ENCODE peak calls at places on chromosome 14, in six cellular contexts. P is left colon, Y is endothelial cell of umbilical vein, H is neural progenitor cell, W is GDM1, S is SK-N-DZ. E is an unnamed sample.
A peak's percentile ranks its signal among the peaks of the same experiment; 100 is the strongest.

GRCh38 chr14:65788876-65789859 is 376.6 kb downstream of the FUT8 start:
- DNase-seq in P (no peak), Y (no peak), H (no peak), W (no peak), S (peak; percentile 58), E (no peak)

GRCh38 chr14:52922656-52923055 is 28.2 kb downstream of the FERMT2 start:
- DNase-seq in P (no peak), Y (peak; percentile 37), H (no peak), W (no peak), S (no peak), E (no peak)

GRCh38 chr14:50383618-50384225 is 13.0 kb downstream of the CDKL1 start:
- DNase-seq in P (no peak), Y (no peak), H (peak; percentile 60), W (no peak), S (no peak), E (no peak)

GRCh38 chr14:54565236-54566151 is 1.4 kb upstream of the SAMD4A start:
- DNase-seq in P (peak; percentile 95), Y (peak; percentile 94), H (peak; percentile 88), W (peak; percentile 40), S (peak; percentile 11), E (no peak)

GRCh38 chr14:63563370-63564026 is 20.3 kb upstream of the PPP2R5E start:
- DNase-seq in P (no peak), Y (peak; percentile 44), H (no peak), W (no peak), S (no peak), E (no peak)

GRCh38 chr14:100539766-100540140 is 47.5 kb downstream of the BEGAIN start:
- DNase-seq in P (peak; percentile 23), Y (no peak), H (no peak), W (no peak), S (no peak), E (no peak)

GRCh38 chr14:54173782-54174181 is 217.2 kb upstream of the BMP4 start:
- DNase-seq in P (no peak), Y (peak; percentile 75), H (no peak), W (no peak), S (no peak), E (no peak)

GRCh38 chr14:63891148-63891964 is 38.6 kb downstream of the SYNE2 start:
- DNase-seq in P (no peak), Y (peak; percentile 73), H (peak; percentile 36), W (no peak), S (peak; percentile 43), E (no peak)

GRCh38 chr14:74619672-74620131 is 7.7 kb upstream of the LTBP2 start:
- DNase-seq in P (peak; percentile 57), Y (peak; percentile 87), H (no peak), W (no peak), S (no peak), E (no peak)

GRCh38 chr14:70919774-70920173 is 12.5 kb downstream of the PCNX1 start:
- DNase-seq in P (no peak), Y (peak; percentile 89), H (no peak), W (peak; percentile 32), S (no peak), E (no peak)

GRCh38 chr14:94681300-94682060 is 69.3 kb downstream of the SERPINA3 start:
- DNase-seq in P (no peak), Y (peak; percentile 14), H (peak; percentile 67), W (no peak), S (no peak), E (no peak)

GRCh38 chr14:50047274-50047676 is 69.1 kb downstream of the VCPKMT start:
- DNase-seq in P (peak; percentile 72), Y (peak; percentile 59), H (no peak), W (no peak), S (no peak), E (no peak)

GRCh38 chr14:88310021-88310420 is 13.0 kb downstream of the KCNK10 start:
- DNase-seq in P (no peak), Y (no peak), H (no peak), W (no peak), S (no peak), E (no peak)

GRCh38 chr14:52473557-52473956 is 78.7 kb downstream of the TXNDC16 start:
- DNase-seq in P (no peak), Y (peak; percentile 43), H (peak; percentile 12), W (no peak), S (peak; percentile 36), E (no peak)

GRCh38 chr14:103427485-103428443 is 42.5 kb downstream of the MARK3 start:
- DNase-seq in P (no peak), Y (peak; percentile 14), H (peak; percentile 8), W (no peak), S (no peak), E (no peak)

GRCh38 chr14:87745507-87746118 is 247.4 kb downstream of the GALC start:
- DNase-seq in P (no peak), Y (no peak), H (peak; percentile 62), W (no peak), S (peak; percentile 59), E (no peak)

GRCh38 chr14:99245541-99246511 is 26.2 kb downstream of the BCL11B start:
- DNase-seq in P (no peak), Y (no peak), H (peak; percentile 88), W (no peak), S (peak; percentile 51), E (no peak)

E was measured in SIG-M5.